ENCODE peak calls at places on chromosomes 2 and 18, in five cellular contexts. One of them, this sample, is unnamed.

GRCh38 chr2:199988176-199988575 is 32.8 kb downstream of the MAIP1 start:
- DNase-seq in stimulated activated CD8-positive, alpha-beta memory T cell treated with anti-CD3 and anti-CD28 coated beads, Interleukin-2, amount 100 ng/mL, for 48 hours: no peak
- DNase-seq in CD14-positive monocyte: no peak
- DNase-seq in body of pancreas: no peak
- DNase-seq in NCI-H1048: no peak
- DNase-seq in this sample: no peak

GRCh38 chr2:57804971-57805370 is 241.6 kb upstream of the VRK2 start:
- DNase-seq in stimulated activated CD8-positive, alpha-beta memory T cell treated with anti-CD3 and anti-CD28 coated beads, Interleukin-2, amount 100 ng/mL, for 48 hours: no peak
- DNase-seq in CD14-positive monocyte: no peak
- DNase-seq in body of pancreas: no peak
- DNase-seq in NCI-H1048: no peak
- DNase-seq in this sample: no peak

GRCh38 chr2:192559541-192560126 is 364.9 kb upstream of the TMEFF2 start:
- DNase-seq in stimulated activated CD8-positive, alpha-beta memory T cell treated with anti-CD3 and anti-CD28 coated beads, Interleukin-2, amount 100 ng/mL, for 48 hours: no peak
- DNase-seq in CD14-positive monocyte: no peak
- DNase-seq in body of pancreas: no peak
- DNase-seq in NCI-H1048: no peak
- DNase-seq in this sample: no peak

GRCh38 chr2:37283207-37283606 is 41.4 kb downstream of the PRKD3 start:
- DNase-seq in stimulated activated CD8-positive, alpha-beta memory T cell treated with anti-CD3 and anti-CD28 coated beads, Interleukin-2, amount 100 ng/mL, for 48 hours: no peak
- DNase-seq in CD14-positive monocyte: no peak
- DNase-seq in body of pancreas: no peak
- DNase-seq in NCI-H1048: no peak
- DNase-seq in this sample: no peak

GRCh38 chr2:235654115-235654514 is 160.3 kb downstream of the AGAP1 start:
- DNase-seq in stimulated activated CD8-positive, alpha-beta memory T cell treated with anti-CD3 and anti-CD28 coated beads, Interleukin-2, amount 100 ng/mL, for 48 hours: no peak
- DNase-seq in CD14-positive monocyte: no peak
- DNase-seq in body of pancreas: no peak
- DNase-seq in NCI-H1048: no peak
- DNase-seq in this sample: no peak

GRCh38 chr18:50709215-50709614 is 110.6 kb downstream of the MRO start:
- DNase-seq in stimulated activated CD8-positive, alpha-beta memory T cell treated with anti-CD3 and anti-CD28 coated beads, Interleukin-2, amount 100 ng/mL, for 48 hours: no peak
- DNase-seq in CD14-positive monocyte: no peak
- DNase-seq in body of pancreas: no peak
- DNase-seq in NCI-H1048: no peak
- DNase-seq in this sample: no peak

GRCh38 chr2:113061241-113061640 is 2.2 kb downstream of the IL36RN start:
- DNase-seq in stimulated activated CD8-positive, alpha-beta memory T cell treated with anti-CD3 and anti-CD28 coated beads, Interleukin-2, amount 100 ng/mL, for 48 hours: no peak
- DNase-seq in CD14-positive monocyte: no peak
- DNase-seq in body of pancreas: no peak
- DNase-seq in NCI-H1048: no peak
- DNase-seq in this sample: no peak

GRCh38 chr18:24809173-24809955 is 348.9 kb downstream of the HRH4 start:
- DNase-seq in stimulated activated CD8-positive, alpha-beta memory T cell treated with anti-CD3 and anti-CD28 coated beads, Interleukin-2, amount 100 ng/mL, for 48 hours: no peak
- DNase-seq in CD14-positive monocyte: no peak
- DNase-seq in body of pancreas: no peak
- DNase-seq in NCI-H1048: no peak
- DNase-seq in this sample: no peak

GRCh38 chr2:199703199-199703598 is 147.8 kb downstream of the FTCDNL1 start:
- DNase-seq in stimulated activated CD8-positive, alpha-beta memory T cell treated with anti-CD3 and anti-CD28 coated beads, Interleukin-2, amount 100 ng/mL, for 48 hours: no peak
- DNase-seq in CD14-positive monocyte: no peak
- DNase-seq in body of pancreas: no peak
- DNase-seq in NCI-H1048: no peak
- DNase-seq in this sample: no peak

GRCh38 chr18:44601447-44601846 is 79.2 kb upstream of the SETBP1 start:
- DNase-seq in stimulated activated CD8-positive, alpha-beta memory T cell treated with anti-CD3 and anti-CD28 coated beads, Interleukin-2, amount 100 ng/mL, for 48 hours: no peak
- DNase-seq in CD14-positive monocyte: no peak
- DNase-seq in body of pancreas: no peak
- DNase-seq in NCI-H1048: no peak
- DNase-seq in this sample: no peak

GRCh38 chr2:189836644-189837043 is 52.4 kb downstream of the PMS1 start:
- DNase-seq in stimulated activated CD8-positive, alpha-beta memory T cell treated with anti-CD3 and anti-CD28 coated beads, Interleukin-2, amount 100 ng/mL, for 48 hours: no peak
- DNase-seq in CD14-positive monocyte: no peak
- DNase-seq in body of pancreas: no peak
- DNase-seq in NCI-H1048: no peak
- DNase-seq in this sample: no peak

GRCh38 chr2:150997702-150998480 is 263.8 kb downstream of the RBM43 start:
- DNase-seq in stimulated activated CD8-positive, alpha-beta memory T cell treated with anti-CD3 and anti-CD28 coated beads, Interleukin-2, amount 100 ng/mL, for 48 hours: no peak
- DNase-seq in CD14-positive monocyte: no peak
- DNase-seq in body of pancreas: no peak
- DNase-seq in NCI-H1048: no peak
- DNase-seq in this sample: no peak

GRCh38 chr2:38487852-38488251 is 110.8 kb upstream of the ATL2 start:
- DNase-seq in stimulated activated CD8-positive, alpha-beta memory T cell treated with anti-CD3 and anti-CD28 coated beads, Interleukin-2, amount 100 ng/mL, for 48 hours: no peak
- DNase-seq in CD14-positive monocyte: no peak
- DNase-seq in body of pancreas: no peak
- DNase-seq in NCI-H1048: no peak
- DNase-seq in this sample: no peak

GRCh38 chr2:105754011-105754410 is 9.3 kb downstream of the NCK2 start:
- DNase-seq in stimulated activated CD8-positive, alpha-beta memory T cell treated with anti-CD3 and anti-CD28 coated beads, Interleukin-2, amount 100 ng/mL, for 48 hours: no peak
- DNase-seq in CD14-positive monocyte: no peak
- DNase-seq in body of pancreas: no peak
- DNase-seq in NCI-H1048: no peak
- DNase-seq in this sample: no peak

GRCh38 chr2:94759211-94759610 is 112.0 kb upstream of the TEKT4 start:
- DNase-seq in stimulated activated CD8-positive, alpha-beta memory T cell treated with anti-CD3 and anti-CD28 coated beads, Interleukin-2, amount 100 ng/mL, for 48 hours: no peak
- DNase-seq in CD14-positive monocyte: no peak
- DNase-seq in body of pancreas: no peak
- DNase-seq in NCI-H1048: no peak
- DNase-seq in this sample: no peak

GRCh38 chr2:36672199-36672598 is 24.3 kb upstream of the VIT start:
- DNase-seq in stimulated activated CD8-positive, alpha-beta memory T cell treated with anti-CD3 and anti-CD28 coated beads, Interleukin-2, amount 100 ng/mL, for 48 hours: no peak
- DNase-seq in CD14-positive monocyte: no peak
- DNase-seq in body of pancreas: no peak
- DNase-seq in NCI-H1048: no peak
- DNase-seq in this sample: no peak

GRCh38 chr2:68441179-68441993 is 25.7 kb downstream of the FBXO48 start:
- DNase-seq in stimulated activated CD8-positive, alpha-beta memory T cell treated with anti-CD3 and anti-CD28 coated beads, Interleukin-2, amount 100 ng/mL, for 48 hours: peak
- DNase-seq in CD14-positive monocyte: peak
- DNase-seq in body of pancreas: peak
- DNase-seq in NCI-H1048: peak
- DNase-seq in this sample: peak

GRCh38 chr18:63319383-63320040 is at the start of gene BCL2:
- DNase-seq in stimulated activated CD8-positive, alpha-beta memory T cell treated with anti-CD3 and anti-CD28 coated beads, Interleukin-2, amount 100 ng/mL, for 48 hours: no peak
- DNase-seq in CD14-positive monocyte: no peak
- DNase-seq in body of pancreas: peak
- DNase-seq in NCI-H1048: no peak
- DNase-seq in this sample: no peak

GRCh38 chr2:16123421-16123820 is 183.1 kb downstream of the MYCN start:
- DNase-seq in stimulated activated CD8-positive, alpha-beta memory T cell treated with anti-CD3 and anti-CD28 coated beads, Interleukin-2, amount 100 ng/mL, for 48 hours: no peak
- DNase-seq in CD14-positive monocyte: no peak
- DNase-seq in body of pancreas: no peak
- DNase-seq in NCI-H1048: no peak
- DNase-seq in this sample: no peak

GRCh38 chr2:232869138-232870001 is 694 bp upstream of the SNORC start:
- DNase-seq in stimulated activated CD8-positive, alpha-beta memory T cell treated with anti-CD3 and anti-CD28 coated beads, Interleukin-2, amount 100 ng/mL, for 48 hours: no peak
- DNase-seq in CD14-positive monocyte: no peak
- DNase-seq in body of pancreas: no peak
- DNase-seq in NCI-H1048: no peak
- DNase-seq in this sample: no peak

GRCh38 chr2:10325278-10326145 is 22.8 kb downstream of the HPCAL1 start:
- DNase-seq in stimulated activated CD8-positive, alpha-beta memory T cell treated with anti-CD3 and anti-CD28 coated beads, Interleukin-2, amount 100 ng/mL, for 48 hours: no peak
- DNase-seq in CD14-positive monocyte: no peak
- DNase-seq in body of pancreas: peak
- DNase-seq in NCI-H1048: no peak
- DNase-seq in this sample: no peak

GRCh38 chr2:162824319-162824718 is 14.2 kb downstream of the KCNH7 start:
- DNase-seq in stimulated activated CD8-positive, alpha-beta memory T cell treated with anti-CD3 and anti-CD28 coated beads, Interleukin-2, amount 100 ng/mL, for 48 hours: no peak
- DNase-seq in CD14-positive monocyte: no peak
- DNase-seq in body of pancreas: no peak
- DNase-seq in NCI-H1048: no peak
- DNase-seq in this sample: no peak

GRCh38 chr2:212897296-212897695 is 254.1 kb downstream of the IKZF2 start:
- DNase-seq in stimulated activated CD8-positive, alpha-beta memory T cell treated with anti-CD3 and anti-CD28 coated beads, Interleukin-2, amount 100 ng/mL, for 48 hours: no peak
- DNase-seq in CD14-positive monocyte: no peak
- DNase-seq in body of pancreas: no peak
- DNase-seq in NCI-H1048: no peak
- DNase-seq in this sample: no peak

GRCh38 chr18:269480-270090 is 1.7 kb upstream of the THOC1 start:
- DNase-seq in stimulated activated CD8-positive, alpha-beta memory T cell treated with anti-CD3 and anti-CD28 coated beads, Interleukin-2, amount 100 ng/mL, for 48 hours: no peak
- DNase-seq in CD14-positive monocyte: no peak
- DNase-seq in body of pancreas: no peak
- DNase-seq in NCI-H1048: no peak
- DNase-seq in this sample: no peak

GRCh38 chr2:99066075-99066557 is 75.4 kb upstream of the C2orf15 start:
- DNase-seq in stimulated activated CD8-positive, alpha-beta memory T cell treated with anti-CD3 and anti-CD28 coated beads, Interleukin-2, amount 100 ng/mL, for 48 hours: no peak
- DNase-seq in CD14-positive monocyte: no peak
- DNase-seq in body of pancreas: peak
- DNase-seq in NCI-H1048: no peak
- DNase-seq in this sample: peak

GRCh38 chr2:204881519-204882111 is 336.3 kb downstream of the PARD3B start:
- DNase-seq in stimulated activated CD8-positive, alpha-beta memory T cell treated with anti-CD3 and anti-CD28 coated beads, Interleukin-2, amount 100 ng/mL, for 48 hours: no peak
- DNase-seq in CD14-positive monocyte: no peak
- DNase-seq in body of pancreas: no peak
- DNase-seq in NCI-H1048: no peak
- DNase-seq in this sample: no peak

GRCh38 chr2:165055081-165055879 is 100.0 kb upstream of the SLC38A11 start:
- DNase-seq in stimulated activated CD8-positive, alpha-beta memory T cell treated with anti-CD3 and anti-CD28 coated beads, Interleukin-2, amount 100 ng/mL, for 48 hours: no peak
- DNase-seq in CD14-positive monocyte: no peak
- DNase-seq in body of pancreas: no peak
- DNase-seq in NCI-H1048: no peak
- DNase-seq in this sample: no peak

GRCh38 chr2:236663671-236664101 is 94.1 kb downstream of the ACKR3 start:
- DNase-seq in stimulated activated CD8-positive, alpha-beta memory T cell treated with anti-CD3 and anti-CD28 coated beads, Interleukin-2, amount 100 ng/mL, for 48 hours: no peak
- DNase-seq in CD14-positive monocyte: no peak
- DNase-seq in body of pancreas: no peak
- DNase-seq in NCI-H1048: no peak
- DNase-seq in this sample: no peak

GRCh38 chr2:68620762-68621161 is 22.6 kb upstream of the PROKR1 start:
- DNase-seq in stimulated activated CD8-positive, alpha-beta memory T cell treated with anti-CD3 and anti-CD28 coated beads, Interleukin-2, amount 100 ng/mL, for 48 hours: no peak
- DNase-seq in CD14-positive monocyte: no peak
- DNase-seq in body of pancreas: no peak
- DNase-seq in NCI-H1048: no peak
- DNase-seq in this sample: no peak

GRCh38 chr2:118495278-118495677 is 352.2 kb downstream of the EN1 start:
- DNase-seq in stimulated activated CD8-positive, alpha-beta memory T cell treated with anti-CD3 and anti-CD28 coated beads, Interleukin-2, amount 100 ng/mL, for 48 hours: no peak
- DNase-seq in CD14-positive monocyte: no peak
- DNase-seq in body of pancreas: no peak
- DNase-seq in NCI-H1048: no peak
- DNase-seq in this sample: no peak